ENCODE peak calls at places on chromosomes 3 and 15, in eight cellular contexts. One of them, this sample, is unnamed.

GRCh38 chr3:181446741-181447140 is 265.0 kb upstream of the SOX2 start:
- DNase-seq in germinal center: no peak
- DNase-seq in stimulated activated CD8-positive, alpha-beta memory T cell treated with anti-CD3 and anti-CD28 coated beads, Interleukin-15, amount 100 ng/mL, for 24 hours: no peak
- DNase-seq in stimulated activated CD4-positive, alpha-beta T cell treated with anti-CD3 and anti-CD28 coated beads, TNF-alpha, amount 100 ng/mL, for 4 hours: no peak
- DNase-seq in naive B cell: no peak
- DNase-seq in suprapubic skin: no peak
- DNase-seq in NT2/D1: no peak
- DNase-seq in aorta: no peak
- DNase-seq in this sample: no peak

GRCh38 chr3:184552863-184553262 is 8.7 kb upstream of the EPHB3 start:
- DNase-seq in germinal center: no peak
- DNase-seq in stimulated activated CD8-positive, alpha-beta memory T cell treated with anti-CD3 and anti-CD28 coated beads, Interleukin-15, amount 100 ng/mL, for 24 hours: no peak
- DNase-seq in stimulated activated CD4-positive, alpha-beta T cell treated with anti-CD3 and anti-CD28 coated beads, TNF-alpha, amount 100 ng/mL, for 4 hours: no peak
- DNase-seq in naive B cell: no peak
- DNase-seq in suprapubic skin: no peak
- DNase-seq in NT2/D1: no peak
- DNase-seq in aorta: no peak
- DNase-seq in this sample: no peak

GRCh38 chr15:37098468-37099320 is 1.7 kb downstream of the MEIS2 start:
- DNase-seq in germinal center: peak; percentile 58
- DNase-seq in stimulated activated CD8-positive, alpha-beta memory T cell treated with anti-CD3 and anti-CD28 coated beads, Interleukin-15, amount 100 ng/mL, for 24 hours: no peak
- DNase-seq in stimulated activated CD4-positive, alpha-beta T cell treated with anti-CD3 and anti-CD28 coated beads, TNF-alpha, amount 100 ng/mL, for 4 hours: no peak
- DNase-seq in naive B cell: no peak
- DNase-seq in suprapubic skin: peak; percentile 65
- DNase-seq in NT2/D1: no peak
- DNase-seq in aorta: peak; percentile 83
- DNase-seq in this sample: peak; percentile 82

GRCh38 chr15:74790080-74790916 is 8.4 kb downstream of the CSK start:
- DNase-seq in germinal center: peak; percentile 62
- DNase-seq in stimulated activated CD8-positive, alpha-beta memory T cell treated with anti-CD3 and anti-CD28 coated beads, Interleukin-15, amount 100 ng/mL, for 24 hours: no peak
- DNase-seq in stimulated activated CD4-positive, alpha-beta T cell treated with anti-CD3 and anti-CD28 coated beads, TNF-alpha, amount 100 ng/mL, for 4 hours: no peak
- DNase-seq in naive B cell: peak; percentile 83
- DNase-seq in suprapubic skin: no peak
- DNase-seq in NT2/D1: no peak
- DNase-seq in aorta: peak; percentile 94
- DNase-seq in this sample: no peak

GRCh38 chr3:134775831-134776230 is 19.2 kb upstream of the EPHB1 start:
- DNase-seq in germinal center: no peak
- DNase-seq in stimulated activated CD8-positive, alpha-beta memory T cell treated with anti-CD3 and anti-CD28 coated beads, Interleukin-15, amount 100 ng/mL, for 24 hours: no peak
- DNase-seq in stimulated activated CD4-positive, alpha-beta T cell treated with anti-CD3 and anti-CD28 coated beads, TNF-alpha, amount 100 ng/mL, for 4 hours: no peak
- DNase-seq in naive B cell: no peak
- DNase-seq in suprapubic skin: no peak
- DNase-seq in NT2/D1: no peak
- DNase-seq in aorta: no peak
- DNase-seq in this sample: no peak

GRCh38 chr3:37072892-37073291 is 79.6 kb downstream of the MLH1 start:
- DNase-seq in germinal center: no peak
- DNase-seq in stimulated activated CD8-positive, alpha-beta memory T cell treated with anti-CD3 and anti-CD28 coated beads, Interleukin-15, amount 100 ng/mL, for 24 hours: no peak
- DNase-seq in stimulated activated CD4-positive, alpha-beta T cell treated with anti-CD3 and anti-CD28 coated beads, TNF-alpha, amount 100 ng/mL, for 4 hours: no peak
- DNase-seq in naive B cell: no peak
- DNase-seq in suprapubic skin: no peak
- DNase-seq in NT2/D1: no peak
- DNase-seq in aorta: no peak
- DNase-seq in this sample: no peak

GRCh38 chr3:53140575-53141467 is 10.6 kb upstream of the RFT1 start:
- DNase-seq in germinal center: no peak
- DNase-seq in stimulated activated CD8-positive, alpha-beta memory T cell treated with anti-CD3 and anti-CD28 coated beads, Interleukin-15, amount 100 ng/mL, for 24 hours: no peak
- DNase-seq in stimulated activated CD4-positive, alpha-beta T cell treated with anti-CD3 and anti-CD28 coated beads, TNF-alpha, amount 100 ng/mL, for 4 hours: no peak
- DNase-seq in naive B cell: no peak
- DNase-seq in suprapubic skin: no peak
- DNase-seq in NT2/D1: no peak
- DNase-seq in aorta: peak; percentile 64
- DNase-seq in this sample: no peak

GRCh38 chr15:86571873-86572272 is 492.2 kb downstream of the AGBL1 start:
- DNase-seq in germinal center: no peak
- DNase-seq in stimulated activated CD8-positive, alpha-beta memory T cell treated with anti-CD3 and anti-CD28 coated beads, Interleukin-15, amount 100 ng/mL, for 24 hours: no peak
- DNase-seq in stimulated activated CD4-positive, alpha-beta T cell treated with anti-CD3 and anti-CD28 coated beads, TNF-alpha, amount 100 ng/mL, for 4 hours: no peak
- DNase-seq in naive B cell: no peak
- DNase-seq in suprapubic skin: no peak
- DNase-seq in NT2/D1: no peak
- DNase-seq in aorta: no peak
- DNase-seq in this sample: no peak

GRCh38 chr3:188256764-188257163 is 102.8 kb downstream of the LPP start:
- DNase-seq in germinal center: no peak
- DNase-seq in stimulated activated CD8-positive, alpha-beta memory T cell treated with anti-CD3 and anti-CD28 coated beads, Interleukin-15, amount 100 ng/mL, for 24 hours: no peak
- DNase-seq in stimulated activated CD4-positive, alpha-beta T cell treated with anti-CD3 and anti-CD28 coated beads, TNF-alpha, amount 100 ng/mL, for 4 hours: no peak
- DNase-seq in naive B cell: no peak
- DNase-seq in suprapubic skin: no peak
- DNase-seq in NT2/D1: no peak
- DNase-seq in aorta: no peak
- DNase-seq in this sample: no peak

GRCh38 chr3:38473229-38473628 is 19.5 kb downstream of the ACVR2B start:
- DNase-seq in germinal center: no peak
- DNase-seq in stimulated activated CD8-positive, alpha-beta memory T cell treated with anti-CD3 and anti-CD28 coated beads, Interleukin-15, amount 100 ng/mL, for 24 hours: no peak
- DNase-seq in stimulated activated CD4-positive, alpha-beta T cell treated with anti-CD3 and anti-CD28 coated beads, TNF-alpha, amount 100 ng/mL, for 4 hours: no peak
- DNase-seq in naive B cell: no peak
- DNase-seq in suprapubic skin: no peak
- DNase-seq in NT2/D1: no peak
- DNase-seq in aorta: no peak
- DNase-seq in this sample: no peak

GRCh38 chr3:66425032-66425431 is 75.8 kb downstream of the LRIG1 start:
- DNase-seq in germinal center: no peak
- DNase-seq in stimulated activated CD8-positive, alpha-beta memory T cell treated with anti-CD3 and anti-CD28 coated beads, Interleukin-15, amount 100 ng/mL, for 24 hours: no peak
- DNase-seq in stimulated activated CD4-positive, alpha-beta T cell treated with anti-CD3 and anti-CD28 coated beads, TNF-alpha, amount 100 ng/mL, for 4 hours: no peak
- DNase-seq in naive B cell: no peak
- DNase-seq in suprapubic skin: no peak
- DNase-seq in NT2/D1: no peak
- DNase-seq in aorta: no peak
- DNase-seq in this sample: no peak

GRCh38 chr3:192835818-192836468 is 81.7 kb downstream of the MB21D2 start:
- DNase-seq in germinal center: no peak
- DNase-seq in stimulated activated CD8-positive, alpha-beta memory T cell treated with anti-CD3 and anti-CD28 coated beads, Interleukin-15, amount 100 ng/mL, for 24 hours: no peak
- DNase-seq in stimulated activated CD4-positive, alpha-beta T cell treated with anti-CD3 and anti-CD28 coated beads, TNF-alpha, amount 100 ng/mL, for 4 hours: no peak
- DNase-seq in naive B cell: no peak
- DNase-seq in suprapubic skin: no peak
- DNase-seq in NT2/D1: no peak
- DNase-seq in aorta: no peak
- DNase-seq in this sample: no peak

GRCh38 chr3:5568451-5568850 is 380.9 kb downstream of the EDEM1 start:
- DNase-seq in germinal center: no peak
- DNase-seq in stimulated activated CD8-positive, alpha-beta memory T cell treated with anti-CD3 and anti-CD28 coated beads, Interleukin-15, amount 100 ng/mL, for 24 hours: no peak
- DNase-seq in stimulated activated CD4-positive, alpha-beta T cell treated with anti-CD3 and anti-CD28 coated beads, TNF-alpha, amount 100 ng/mL, for 4 hours: no peak
- DNase-seq in naive B cell: no peak
- DNase-seq in suprapubic skin: no peak
- DNase-seq in NT2/D1: peak; percentile 46
- DNase-seq in aorta: no peak
- DNase-seq in this sample: no peak

This sample was measured in retina.